ENCODE peak calls at places on chromosomes 2 and 18, in four cellular contexts. One of them, this sample, is unnamed.

GRCh38 chr2:120599064-120599463 is 136.6 kb upstream of the GLI2 start:
- DNase-seq in HepG2: no peak
- DNase-seq in H1: no peak
- DNase-seq in GM12878: no peak
- DNase-seq in this sample: no peak

GRCh38 chr2:237972211-237972610 is 5.4 kb downstream of the UBE2F start:
- DNase-seq in HepG2: no peak
- DNase-seq in H1: no peak
- DNase-seq in GM12878: no peak
- DNase-seq in this sample: no peak

GRCh38 chr2:176246324-176246723 is 22.9 kb upstream of the MTX2 start:
- DNase-seq in HepG2: no peak
- DNase-seq in H1: no peak
- DNase-seq in GM12878: no peak
- DNase-seq in this sample: no peak

GRCh38 chr2:8145385-8145784 is 536.5 kb upstream of the ID2 start:
- DNase-seq in HepG2: no peak
- DNase-seq in H1: no peak
- DNase-seq in GM12878: no peak
- DNase-seq in this sample: no peak

GRCh38 chr18:59650266-59650820 is 46.9 kb downstream of the CCBE1 start:
- DNase-seq in HepG2: no peak
- DNase-seq in H1: peak; percentile 24
- DNase-seq in GM12878: no peak
- DNase-seq in this sample: no peak

GRCh38 chr18:39134255-39134654 is 1568.7 kb upstream of the CELF4 start:
- DNase-seq in HepG2: no peak
- DNase-seq in H1: no peak
- DNase-seq in GM12878: no peak
- DNase-seq in this sample: no peak

GRCh38 chr2:14632133-14632936 is at the start of gene LRATD1:
- DNase-seq in HepG2: peak; percentile 50
- DNase-seq in H1: peak; percentile 89
- DNase-seq in GM12878: no peak
- DNase-seq in this sample: peak; percentile 65

GRCh38 chr18:47204908-47205522 is 28.9 kb upstream of the IER3IP1 start:
- DNase-seq in HepG2: peak; percentile 40
- DNase-seq in H1: peak; percentile 66
- DNase-seq in GM12878: no peak
- DNase-seq in this sample: peak; percentile 56

GRCh38 chr18:58576641-58577251 is 52.1 kb downstream of the ALPK2 start:
- DNase-seq in HepG2: no peak
- DNase-seq in H1: no peak
- DNase-seq in GM12878: no peak
- DNase-seq in this sample: no peak

GRCh38 chr2:70534183-70534836 is 19.3 kb downstream of the TGFA start:
- DNase-seq in HepG2: no peak
- DNase-seq in H1: no peak
- DNase-seq in GM12878: no peak
- DNase-seq in this sample: no peak
- TF ChIP-seq CREB1 in HepG2: no peak
- TF ChIP-seq CREB1 in H1: no peak
- TF ChIP-seq CREB1 in GM12878: no peak
- TF ChIP-seq CREB1 in this sample: no peak

GRCh38 chr2:31467426-31467825 is 52.9 kb upstream of the XDH start:
- DNase-seq in HepG2: no peak
- DNase-seq in H1: no peak
- DNase-seq in GM12878: no peak
- DNase-seq in this sample: no peak
- TF ChIP-seq ZNF274 in HepG2: no peak
- TF ChIP-seq ZNF274 in H1: no peak
- TF ChIP-seq ZNF274 in GM12878: no peak
- TF ChIP-seq ZNF274 in this sample: no peak

GRCh38 chr18:10297079-10297478 is 157.4 kb upstream of the APCDD1 start:
- DNase-seq in HepG2: no peak
- DNase-seq in H1: no peak
- DNase-seq in GM12878: no peak
- DNase-seq in this sample: no peak
- TF ChIP-seq CREB1 in HepG2: no peak
- TF ChIP-seq CREB1 in H1: no peak
- TF ChIP-seq CREB1 in GM12878: no peak
- TF ChIP-seq CREB1 in this sample: no peak

GRCh38 chr2:88897718-88898117 is 206.2 kb downstream of the RPIA start:
- DNase-seq in HepG2: no peak
- DNase-seq in H1: no peak
- DNase-seq in GM12878: no peak
- DNase-seq in this sample: no peak
- TF ChIP-seq ZNF274 in HepG2: no peak
- TF ChIP-seq ZNF274 in H1: no peak
- TF ChIP-seq ZNF274 in GM12878: no peak
- TF ChIP-seq ZNF274 in this sample: no peak

GRCh38 chr2:20884829-20885228 is 61.9 kb upstream of the LDAH start:
- DNase-seq in HepG2: no peak
- DNase-seq in H1: no peak
- DNase-seq in GM12878: no peak
- DNase-seq in this sample: no peak

GRCh38 chr2:20879221-20879620 is 56.3 kb upstream of the LDAH start:
- DNase-seq in HepG2: no peak
- DNase-seq in H1: no peak
- DNase-seq in GM12878: no peak
- DNase-seq in this sample: no peak

GRCh38 chr2:20877944-20878343 is 55.0 kb upstream of the LDAH start:
- DNase-seq in HepG2: no peak
- DNase-seq in H1: no peak
- DNase-seq in GM12878: no peak
- DNase-seq in this sample: no peak

GRCh38 chr2:20882466-20883170 is 59.7 kb upstream of the LDAH start:
- DNase-seq in HepG2: no peak
- DNase-seq in H1: no peak
- DNase-seq in GM12878: no peak
- DNase-seq in this sample: no peak

DNA sequence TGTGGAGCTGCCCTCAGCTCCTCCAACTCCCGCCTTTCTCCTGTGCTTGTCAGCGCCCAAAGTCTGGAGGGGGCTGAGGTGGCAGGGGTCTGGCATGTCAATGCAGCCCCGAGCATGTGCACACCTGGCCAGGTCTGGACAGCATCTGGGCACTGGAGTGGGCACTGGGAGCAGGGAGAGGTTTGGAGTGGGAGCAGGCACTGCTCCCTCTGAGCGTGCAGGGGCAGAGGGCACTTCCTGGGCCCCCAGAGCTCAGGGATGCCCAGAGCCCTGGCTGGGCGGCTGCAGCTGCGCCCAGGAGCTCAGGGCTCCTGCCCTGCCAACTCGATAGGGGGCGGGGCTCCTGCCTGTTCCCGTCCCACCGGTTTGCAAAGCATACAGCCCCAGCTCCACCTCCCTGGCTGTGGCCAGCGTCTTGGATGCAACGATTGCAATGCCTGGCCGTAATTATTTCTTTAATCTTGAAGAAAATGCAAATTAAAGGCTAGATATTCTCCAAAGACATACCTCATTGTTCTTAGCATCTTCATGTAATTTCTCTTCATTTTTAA is 57.4 kb upstream of the LDAH start:
- DNase-seq in HepG2: no peak
- DNase-seq in H1: no peak
- DNase-seq in GM12878: no peak
- DNase-seq in this sample: no peak
- TF ChIP-seq CREB1 in HepG2: no peak
- TF ChIP-seq CREB1 in H1: no peak
- TF ChIP-seq CREB1 in GM12878: no peak
- TF ChIP-seq CREB1 in this sample: no peak

GRCh38 chr2:72143441-72144356 is 4.0 kb downstream of the CYP26B1 start:
- DNase-seq in HepG2: no peak
- DNase-seq in H1: peak; percentile 76
- DNase-seq in GM12878: no peak
- DNase-seq in this sample: no peak

GRCh38 chr2:72141032-72141645 is 6.5 kb downstream of the CYP26B1 start:
- DNase-seq in HepG2: no peak
- DNase-seq in H1: no peak
- DNase-seq in GM12878: no peak
- DNase-seq in this sample: no peak

GRCh38 chr2:72144412-72144745 is 3.3 kb downstream of the CYP26B1 start:
- DNase-seq in HepG2: no peak
- DNase-seq in H1: no peak
- DNase-seq in GM12878: no peak
- DNase-seq in this sample: no peak

GRCh38 chr2:72141881-72142742 is 5.5 kb downstream of the CYP26B1 start:
- DNase-seq in HepG2: no peak
- DNase-seq in H1: peak; percentile 42
- DNase-seq in GM12878: no peak
- DNase-seq in this sample: no peak

DNA sequence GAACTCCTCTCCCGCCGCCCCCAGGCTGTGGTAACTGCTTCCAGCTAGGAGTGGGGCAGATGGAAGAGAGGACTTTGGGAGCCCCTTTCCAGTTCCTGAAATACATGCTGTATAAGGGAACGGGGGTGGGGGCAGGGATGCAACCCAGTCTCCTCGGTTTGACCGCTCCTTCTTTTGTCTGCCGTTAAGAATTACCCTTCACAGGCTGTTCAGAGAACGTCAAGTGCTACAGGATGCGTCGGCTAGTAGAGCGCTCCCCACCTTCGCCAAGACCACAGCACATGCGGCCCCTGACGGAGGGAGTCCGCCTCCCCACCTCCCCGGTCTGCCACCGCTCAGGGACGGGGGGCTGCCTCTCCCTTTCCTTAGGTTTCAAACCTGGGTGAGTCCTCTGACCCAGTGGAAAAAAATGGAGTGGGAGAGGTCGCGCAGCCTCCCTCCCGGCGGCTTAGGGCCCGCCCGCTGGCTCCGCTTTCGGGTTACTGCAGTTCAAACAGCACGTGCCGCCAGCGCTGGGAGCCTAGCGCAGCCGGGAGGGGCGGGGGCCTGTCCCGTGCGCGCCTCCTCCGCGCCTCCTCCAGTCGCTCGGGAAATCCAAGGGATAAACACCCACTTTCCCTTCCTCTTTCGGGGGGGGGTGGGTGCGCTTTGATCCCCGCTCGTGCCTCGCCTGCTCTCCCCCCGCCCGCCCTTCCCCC is 4.8 kb downstream of the CYP26B1 start:
- DNase-seq in HepG2: no peak
- DNase-seq in H1: no peak
- DNase-seq in GM12878: no peak
- DNase-seq in this sample: no peak
- TF ChIP-seq ZNF274 in HepG2: no peak
- TF ChIP-seq ZNF274 in H1: no peak
- TF ChIP-seq ZNF274 in GM12878: no peak
- TF ChIP-seq ZNF274 in this sample: no peak

GRCh38 chr2:101442667-101443061 is 32.2 kb downstream of the RFX8 start:
- DNase-seq in HepG2: peak; percentile 59
- DNase-seq in H1: no peak
- DNase-seq in GM12878: no peak
- DNase-seq in this sample: no peak

GRCh38 chr2:101450965-101451364 is 23.9 kb downstream of the RFX8 start:
- DNase-seq in HepG2: no peak
- DNase-seq in H1: no peak
- DNase-seq in GM12878: no peak
- DNase-seq in this sample: no peak

GRCh38 chr2:101442042-101442666 is 32.8 kb downstream of the RFX8 start:
- DNase-seq in HepG2: no peak
- DNase-seq in H1: no peak
- DNase-seq in GM12878: no peak
- DNase-seq in this sample: no peak

GRCh38 chr2:101446869-101447268 is 28.0 kb downstream of the RFX8 start:
- DNase-seq in HepG2: no peak
- DNase-seq in H1: no peak
- DNase-seq in GM12878: no peak
- DNase-seq in this sample: no peak
- TF ChIP-seq CREB1 in HepG2: no peak
- TF ChIP-seq CREB1 in H1: no peak
- TF ChIP-seq CREB1 in GM12878: no peak
- TF ChIP-seq CREB1 in this sample: no peak

DNA sequence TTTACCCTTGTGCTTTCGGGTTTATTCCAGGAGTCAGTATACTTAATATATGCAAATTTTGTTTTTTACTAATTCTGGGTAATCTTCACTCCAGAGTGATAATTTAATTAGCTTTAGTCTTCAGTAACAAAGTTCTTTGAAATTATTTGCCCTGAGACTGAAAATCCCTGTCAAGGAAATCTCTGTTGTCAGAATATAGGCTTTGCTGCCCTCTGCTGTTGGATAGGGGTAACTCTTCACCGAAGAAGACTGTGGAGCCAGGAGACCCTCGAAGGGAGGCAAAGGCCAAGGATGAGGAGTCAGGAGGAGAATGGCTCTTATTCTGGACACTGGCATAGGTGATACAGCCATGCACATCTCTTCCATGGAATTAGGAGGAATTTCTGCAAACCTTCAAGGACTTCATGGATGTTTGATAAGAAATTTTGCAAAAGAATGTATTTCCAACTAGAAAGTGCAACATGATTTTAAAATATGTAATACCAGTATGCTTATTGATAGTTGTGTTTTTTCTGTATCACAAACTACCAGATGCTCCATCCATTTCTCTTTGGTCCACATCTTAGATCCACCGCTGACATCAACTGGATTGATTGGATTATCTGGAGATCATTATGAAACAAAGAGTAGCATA is 182.3 kb downstream of the RDH14 start:
- DNase-seq in HepG2: peak; percentile 49
- DNase-seq in H1: peak; percentile 58
- DNase-seq in GM12878: no peak
- DNase-seq in this sample: peak; percentile 57
- TF ChIP-seq ZNF274 in HepG2: no peak
- TF ChIP-seq ZNF274 in H1: no peak
- TF ChIP-seq ZNF274 in GM12878: no peak
- TF ChIP-seq ZNF274 in this sample: no peak

DNA sequence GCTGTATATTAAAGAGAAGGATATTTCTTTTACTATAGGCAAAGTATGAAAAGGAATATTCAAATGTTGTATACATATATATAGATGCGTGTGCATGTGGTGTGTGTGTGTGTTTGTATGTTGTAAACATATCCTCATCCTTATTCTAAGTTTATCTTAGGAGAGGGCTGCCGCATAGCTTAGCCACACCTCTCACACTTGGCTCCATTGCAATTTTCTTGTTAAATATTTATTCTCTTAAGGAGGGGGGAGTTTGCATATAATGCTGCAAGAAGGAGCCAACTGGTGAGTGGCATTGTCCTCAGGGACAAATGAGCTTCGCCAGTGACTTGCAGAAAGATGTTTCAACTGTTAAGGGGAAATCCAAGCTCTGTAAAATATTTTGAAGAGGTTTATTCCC is 360.1 kb upstream of the RND3 start:
- DNase-seq in HepG2: no peak
- DNase-seq in H1: no peak
- DNase-seq in GM12878: no peak
- DNase-seq in this sample: no peak
- TF ChIP-seq CREB1 in HepG2: no peak
- TF ChIP-seq CREB1 in H1: no peak
- TF ChIP-seq CREB1 in GM12878: no peak
- TF ChIP-seq CREB1 in this sample: no peak

This sample was measured in K562.